ENCODE peak calls at places on chromosomes 5 and 9, in nine cellular contexts. W, O, G, S, C, B, V, M and A are unnamed samples.

GRCh38 chr9:93954436-93955355 is at the start of gene BARX1:
- DNase-seq in B (no peak), O (no peak), C (no peak), V (no peak), W (no peak), S (no peak), M (no peak), G (no peak), A (no peak)

GRCh38 chr5:171386006-171386671 is 1.5 kb upstream of the NPM1 start:
- DNase-seq in V (no peak), B (no peak), M (no peak), G (no peak), C (no peak), S (no peak), O (no peak), W (no peak), A (no peak)

GRCh38 chr9:136437839-136438547 is 1.7 kb downstream of the INPP5E start:
- DNase-seq in G (no peak), M (no peak), B (no peak), C (no peak), V (no peak), O (no peak), S (no peak), W (no peak), A (no peak)

GRCh38 chr5:61966991-61967390 is 339.0 kb upstream of the KIF2A start:
- DNase-seq in W (no peak), B (peak), O (no peak), S (no peak), V (no peak), G (no peak), M (no peak), C (no peak), A (no peak)

GRCh38 chr5:152056931-152057330 is 132.3 kb upstream of the GLRA1 start:
- DNase-seq in C (no peak), W (no peak), B (no peak), O (no peak), M (no peak), S (no peak), G (no peak), V (no peak), A (no peak)

GRCh38 chr5:106880656-106881055 is 790.1 kb downstream of the EFNA5 start:
- DNase-seq in O (no peak), G (no peak), C (no peak), V (no peak), B (peak), M (no peak), W (no peak), S (peak), A (no peak)

GRCh38 chr9:109064963-109065701 is 51.8 kb upstream of the CTNNAL1 start:
- DNase-seq in S (peak), V (no peak), W (no peak), M (no peak), C (no peak), B (peak), G (no peak), O (no peak), A (no peak)

GRCh38 chr9:121198512-121199042 is 3.1 kb downstream of the RAB14 start:
- DNase-seq in B (no peak), W (no peak), C (no peak), G (no peak), S (no peak), M (no peak), O (no peak), V (no peak), A (no peak)

GRCh38 chr9:95181845-95182244 is 135.7 kb downstream of the FANCC start:
- DNase-seq in C (no peak), G (no peak), W (no peak), S (no peak), B (no peak), M (no peak), V (no peak), O (no peak), A (no peak)

GRCh38 chr9:99266136-99267023 is 44.3 kb downstream of the SEC61B start:
- DNase-seq in V (peak), G (peak), B (peak), C (peak), W (peak), O (peak), M (peak), S (no peak), A (peak)

GRCh38 chr5:141094481-141095262 is at the start of gene PCDHB2:
- DNase-seq in W (no peak), V (peak), S (no peak), G (peak), M (peak), B (peak), O (no peak), C (no peak), A (peak)

GRCh38 chr9:89872913-89873707 is 268.3 kb downstream of the GADD45G start:
- DNase-seq in B (no peak), S (no peak), C (no peak), G (no peak), O (no peak), W (no peak), M (no peak), V (peak), A (no peak)

GRCh38 chr9:114001794-114002261 is 76.3 kb downstream of the AMBP start:
- DNase-seq in G (no peak), O (no peak), C (peak), B (no peak), S (no peak), M (no peak), W (no peak), V (no peak), A (no peak)

GRCh38 chr9:99400184-99400731 is 178.2 kb downstream of the SEC61B start:
- DNase-seq in G (peak), O (no peak), C (no peak), B (no peak), V (peak), S (no peak), W (peak), M (no peak), A (no peak)

GRCh38 chr5:102958481-102959011 is 161.4 kb downstream of the GIN1 start:
- DNase-seq in M (no peak), S (no peak), B (peak), W (no peak), C (no peak), G (no peak), V (no peak), O (no peak), A (no peak)

GRCh38 chr5:109740329-109740728 is 50.6 kb downstream of the MAN2A1 start:
- DNase-seq in V (no peak), G (peak), W (no peak), B (peak), S (no peak), M (no peak), C (no peak), O (peak), A (no peak)

GRCh38 chr9:133679056-133679455 is 42.9 kb downstream of the DBH start:
- DNase-seq in B (no peak), W (no peak), V (no peak), C (no peak), O (no peak), G (no peak), S (no peak), M (no peak), A (peak)

GRCh38 chr5:160269017-160269416 is 39.7 kb downstream of the FABP6 start:
- DNase-seq in B (peak), G (peak), V (peak), M (peak), C (peak), O (no peak), W (peak), S (peak), A (peak)

GRCh38 chr5:151490617-151491016 is 43.2 kb downstream of the SLC36A1 start:
- DNase-seq in M (no peak), B (no peak), V (no peak), G (no peak), O (no peak), W (no peak), C (no peak), S (no peak), A (no peak)

GRCh38 chr5:130277522-130277921 is 373.3 kb downstream of the CHSY3 start:
- DNase-seq in V (no peak), C (no peak), M (no peak), S (no peak), W (no peak), B (no peak), O (no peak), G (no peak), A (no peak)

GRCh38 chr5:139384591-139385051 is 1.5 kb upstream of the SLC23A1 start:
- DNase-seq in O (no peak), C (no peak), S (no peak), V (no peak), G (no peak), B (no peak), W (no peak), M (no peak), A (no peak)

GRCh38 chr5:32326216-32326772 is 13.6 kb upstream of the MTMR12 start:
- DNase-seq in B (peak), M (no peak), O (no peak), W (no peak), G (no peak), V (no peak), S (no peak), C (no peak), A (no peak)

GRCh38 chr9:135030711-135031245 is 56.7 kb upstream of the OLFM1 start:
- DNase-seq in S (no peak), B (no peak), W (no peak), G (no peak), C (no peak), V (no peak), M (no peak), O (no peak), A (no peak)

GRCh38 chr9:133090187-133090586 is 28.4 kb downstream of the CEL start:
- DNase-seq in M (no peak), W (no peak), B (no peak), S (no peak), O (no peak), G (peak), V (no peak), C (no peak), A (no peak)

GRCh38 chr5:88786217-88786560 is 96.8 kb downstream of the MEF2C start:
- DNase-seq in M (no peak), O (no peak), B (no peak), S (no peak), C (no peak), V (no peak), W (no peak), G (no peak), A (no peak)

GRCh38 chr5:150321784-150322183 is 19.1 kb upstream of the ARSI start:
- DNase-seq in B (peak), V (no peak), C (no peak), W (no peak), S (peak), O (no peak), M (no peak), G (no peak), A (no peak)

GRCh38 chr5:179287631-179288030 is 57.6 kb downstream of the ADAMTS2 start:
- DNase-seq in V (no peak), W (no peak), S (no peak), M (no peak), C (no peak), B (no peak), O (no peak), G (no peak), A (no peak)

GRCh38 chr5:95845401-95845800 is 22.9 kb upstream of the GLRX start:
- DNase-seq in W (no peak), S (no peak), G (no peak), C (no peak), V (no peak), O (no peak), M (no peak), B (no peak), A (no peak)
- H3K27ac ChIP-seq in W (no peak), S (no peak), G (no peak), C (no peak), V (no peak), O (no peak), M (no peak), B (no peak), A (no peak)

GRCh38 chr5:1124181-1125029 is 12.5 kb upstream of the SLC12A7 start:
- DNase-seq in G (no peak), B (no peak), O (no peak), C (no peak), W (peak), S (no peak), M (no peak), V (no peak), A (no peak)
- H3K27ac ChIP-seq in G (peak), B (no peak), O (no peak), C (peak), W (peak), S (no peak), M (no peak), V (peak), A (no peak)

GRCh38 chr9:76761448-76761847 is 2.8 kb upstream of the PCA3 start:
- DNase-seq in V (no peak), M (no peak), G (no peak), W (no peak), C (no peak), B (no peak), O (no peak), S (no peak), A (no peak)
- H3K27ac ChIP-seq in V (no peak), M (no peak), G (no peak), W (no peak), C (no peak), B (no peak), O (no peak), S (no peak), A (no peak)

GRCh38 chr5:36443941-36444340 is 142.2 kb upstream of the RANBP3L start:
- DNase-seq in S (no peak), C (no peak), V (no peak), M (no peak), B (no peak), O (no peak), G (no peak), W (no peak), A (no peak)

GRCh38 chr5:36442796-36443195 is 141.1 kb upstream of the RANBP3L start:
- DNase-seq in C (no peak), V (no peak), M (no peak), O (no peak), B (peak), W (no peak), G (no peak), S (no peak), A (no peak)

GRCh38 chr5:36442352-36442751 is 140.7 kb upstream of the RANBP3L start:
- DNase-seq in S (no peak), B (peak), O (no peak), C (no peak), M (no peak), G (peak), V (no peak), W (no peak), A (no peak)

GRCh38 chr5:36447776-36448175 is 146.1 kb upstream of the RANBP3L start:
- DNase-seq in M (no peak), S (no peak), O (no peak), W (no peak), B (peak), C (no peak), G (no peak), V (no peak), A (no peak)

DNA sequence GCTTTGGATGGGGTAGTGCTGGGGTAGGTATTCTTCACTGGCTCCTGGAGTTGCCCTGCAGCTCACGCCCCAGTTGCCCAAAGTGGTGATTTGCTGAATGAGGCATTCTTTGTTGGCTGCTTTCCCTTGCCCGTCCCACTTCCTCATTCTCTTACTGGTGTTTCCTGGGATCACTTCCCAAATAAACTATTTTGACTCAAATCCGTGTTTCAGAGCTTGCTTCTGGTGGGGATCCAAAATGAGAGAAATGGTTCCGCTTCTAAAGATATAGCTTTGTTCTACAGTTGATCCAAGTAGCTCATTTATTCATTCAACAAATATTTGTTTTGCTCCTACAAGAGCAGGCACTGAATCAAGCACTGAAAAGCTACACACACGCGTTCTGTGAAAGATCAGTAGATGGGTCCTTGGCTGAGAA is 142.9 kb upstream of the RANBP3L start:
- DNase-seq in G (peak), W (no peak), V (peak), B (no peak), O (no peak), S (no peak), C (peak), M (peak), A (no peak)
- H3K27ac ChIP-seq in G (peak), W (no peak), V (no peak), B (no peak), O (no peak), S (peak), C (no peak), M (peak), A (peak)

DNA sequence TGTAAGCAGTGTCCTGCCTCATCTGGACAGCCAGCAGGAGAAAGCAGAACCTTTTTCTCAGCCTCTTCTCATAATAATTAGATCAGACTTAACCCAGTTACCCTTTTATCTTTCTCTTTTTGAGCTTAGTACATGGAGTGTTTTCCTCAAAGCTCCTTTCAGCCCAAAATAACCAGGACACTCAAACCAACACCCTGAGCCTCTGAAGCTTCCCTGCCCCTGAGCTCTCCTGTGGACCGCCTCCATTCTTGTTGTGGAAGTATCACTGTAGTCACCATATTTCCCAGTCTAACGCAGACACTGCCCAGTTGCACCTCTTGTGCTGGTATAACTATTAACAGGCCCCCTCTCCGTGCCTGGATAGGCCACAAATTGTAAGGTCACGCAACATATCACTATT is 53.8 kb upstream of the ZNF622 start:
- DNase-seq in M (no peak), S (no peak), V (no peak), G (no peak), W (no peak), C (no peak), B (no peak), O (no peak), A (no peak)
- H3K27ac ChIP-seq in M (no peak), S (no peak), V (no peak), G (peak), W (no peak), C (no peak), B (no peak), O (no peak), A (no peak)

GRCh38 chr5:39399135-39400036 is 25.4 kb downstream of the DAB2 start:
- DNase-seq in M (no peak), V (no peak), W (no peak), O (no peak), C (no peak), G (no peak), B (peak), S (peak), A (no peak)
- H3K27ac ChIP-seq in M (peak), V (peak), W (no peak), O (no peak), C (no peak), G (no peak), B (peak), S (peak), A (peak)